ENCODE peak calls at places on chromosomes 16 and 17, in seven cellular contexts. G is HCT116, L is stomach, D is GM12892, T is GM12891, K is breast epithelium, N is sigmoid colon. P is an unnamed sample.

GRCh38 chr16:396605-397004 is 394 bp upstream of the NME4 start:
- DNase-seq in T (no peak), L (no peak), N (peak), D (no peak), K (no peak), G (no peak), P (no peak)

GRCh38 chr17:43880420-43880991 is 26.8 kb downstream of the MPP2 start:
- DNase-seq in L (peak), G (peak), N (no peak), T (peak), D (peak), K (no peak), P (no peak)

GRCh38 chr17:81002409-81003361 is 11.0 kb downstream of the CHMP6 start:
- DNase-seq in L (peak), D (peak), N (peak), K (no peak), G (no peak), T (peak), P (no peak)

GRCh38 chr17:29237476-29238132 is 9.1 kb upstream of the CRYBA1 start:
- DNase-seq in G (peak), K (no peak), D (no peak), L (no peak), N (no peak), T (no peak), P (no peak)

GRCh38 chr16:1759511-1759910 is 11.8 kb downstream of the NME3 start:
- DNase-seq in T (no peak), N (no peak), L (no peak), G (no peak), D (no peak), K (no peak), P (no peak)

GRCh38 chr16:48323783-48324775 is 61.1 kb downstream of the SIAH1 start:
- DNase-seq in T (no peak), G (no peak), N (no peak), K (no peak), D (no peak), L (no peak), P (no peak)

GRCh38 chr17:60077672-60078519 is 825 bp downstream of the HEATR6 start:
- DNase-seq in D (no peak), L (no peak), G (no peak), T (no peak), K (no peak), N (no peak), P (no peak)

GRCh38 chr17:82204831-82205719 is 7.6 kb downstream of the CCDC57 start:
- DNase-seq in D (no peak), K (no peak), L (no peak), N (no peak), G (no peak), T (no peak), P (no peak)

GRCh38 chr17:40018211-40019121 is 3.2 kb downstream of the CSF3 start:
- DNase-seq in G (no peak), N (peak), D (peak), L (no peak), T (no peak), K (no peak), P (no peak)

GRCh38 chr17:78925662-78926555 is 722 bp upstream of the TIMP2 start:
- DNase-seq in D (no peak), T (no peak), K (peak), L (peak), G (no peak), N (peak), P (no peak)

GRCh38 chr17:62965649-62966425 is at the start of gene TANC2:
- DNase-seq in K (peak), T (peak), D (peak), N (peak), G (peak), L (peak), P (peak)
- TF ChIP-seq POLR2A in K (peak), T (no peak), D (no peak), N (no peak), G (peak), L (no peak), P (peak)

GRCh38 chr17:68733241-68734176 is 132.3 kb upstream of the FAM20A start:
- DNase-seq in K (no peak), G (no peak), D (no peak), N (no peak), T (no peak), L (peak), P (no peak)
- TF ChIP-seq POLR2AphosphoS5 in K (no peak), G (no peak), D (no peak), N (no peak), T (no peak), L (no peak), P (no peak)

DNA sequence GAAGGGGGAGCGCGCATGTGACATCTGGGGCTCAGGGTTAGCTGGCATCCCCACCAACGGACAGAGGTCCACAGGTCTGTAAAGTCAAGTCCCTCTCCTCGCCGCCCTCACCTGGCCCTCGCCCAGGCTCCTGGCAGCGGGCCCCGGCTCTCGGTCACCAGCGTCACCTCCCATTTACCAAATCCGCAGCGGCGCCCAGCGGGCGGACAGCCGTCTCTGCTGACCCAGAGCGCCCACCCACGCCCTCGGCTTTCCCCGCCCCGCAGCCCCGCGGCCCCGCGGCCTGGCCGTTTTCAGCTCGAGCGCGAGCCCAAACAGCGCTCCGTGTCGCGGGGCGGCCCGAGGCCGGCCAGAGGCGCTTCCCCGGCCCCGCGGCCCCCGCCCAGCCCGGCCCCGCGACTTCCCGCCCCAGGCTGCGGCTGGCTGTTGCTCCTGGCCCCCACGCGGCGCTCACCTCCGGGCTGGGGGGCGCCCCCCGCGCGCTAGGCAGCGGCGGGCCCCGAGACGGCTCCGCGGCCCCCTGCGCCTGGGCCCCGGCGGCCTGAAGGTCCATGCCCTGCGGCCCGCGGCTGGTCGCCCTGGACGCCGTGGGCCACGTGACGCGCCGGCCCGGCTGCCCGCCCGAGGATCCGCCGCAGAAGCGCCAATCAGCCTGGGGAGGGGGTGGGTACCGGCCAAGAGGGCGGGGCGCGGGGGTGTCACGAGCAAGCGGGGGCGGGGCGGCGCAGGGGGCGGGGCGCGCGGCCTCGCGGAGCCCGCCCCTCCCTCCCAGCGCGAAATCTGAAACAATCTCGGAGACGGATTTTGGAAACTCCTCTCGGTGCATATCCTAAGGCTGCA is at the start of gene COPRS:
- DNase-seq in K (peak), L (peak), T (peak), N (peak), G (peak), D (peak), P (peak)
- TF ChIP-seq POLR2A in K (no peak), L (no peak), T (no peak), N (no peak), G (peak), D (peak), P (peak)

DNA sequence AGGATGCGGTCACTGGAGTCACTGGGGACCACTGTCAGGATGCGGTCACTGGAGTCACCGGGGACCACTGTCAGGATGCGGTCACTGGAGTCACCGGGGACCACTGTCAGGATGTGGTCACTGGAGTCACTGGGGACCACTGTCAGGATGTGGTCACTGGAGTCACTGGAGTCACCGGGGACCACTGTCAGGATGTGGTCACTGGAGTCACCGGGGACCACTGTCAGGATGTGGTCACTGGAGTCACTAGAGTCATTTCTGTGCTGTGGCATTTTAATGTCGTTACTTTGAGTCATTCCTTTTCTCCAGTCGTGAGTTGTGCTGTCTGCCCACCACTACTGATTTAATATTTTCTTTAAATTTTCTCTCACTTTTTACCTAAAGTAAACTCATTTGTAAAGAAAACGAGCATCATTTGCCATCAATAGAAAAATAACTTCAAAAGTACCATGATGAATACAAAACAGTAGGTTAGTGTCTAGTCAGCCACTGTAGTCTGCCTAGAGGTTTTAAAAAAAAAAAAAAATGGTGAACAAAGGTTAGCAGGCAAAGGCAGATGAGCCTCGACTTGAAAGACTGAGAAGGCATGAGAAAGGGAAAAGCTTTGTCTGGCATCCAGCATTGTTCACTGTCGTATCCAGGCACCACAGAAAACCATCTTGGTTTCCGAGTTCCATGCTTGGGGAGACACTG is 346.6 kb downstream of the SNX29 start:
- DNase-seq in N (no peak), T (no peak), G (no peak), D (no peak), L (no peak), K (no peak), P (no peak)
- TF ChIP-seq POLR2AphosphoS5 in N (no peak), T (no peak), G (no peak), D (no peak), L (no peak), K (no peak), P (no peak)

P was measured in prostate gland.